ENCODE peak calls at places on chromosomes 3 and 15, in seven cellular contexts. One of them, this sample, is unnamed.

GRCh38 chr15:28952666-28953491 is 67.1 kb downstream of the APBA2 start:
- DNase-seq in MM.1S: no peak
- DNase-seq in CD8-positive, alpha-beta memory T cell: no peak
- DNase-seq in GM23248: no peak
- DNase-seq in A549: no peak
- DNase-seq in breast epithelium: no peak
- DNase-seq in IMR-90: no peak
- DNase-seq in this sample: no peak

GRCh38 chr3:46981932-46982471 is 2.5 kb downstream of the NBEAL2 start:
- DNase-seq in MM.1S: no peak
- DNase-seq in CD8-positive, alpha-beta memory T cell: no peak
- DNase-seq in GM23248: no peak
- DNase-seq in A549: no peak
- DNase-seq in breast epithelium: peak; percentile 58
- DNase-seq in IMR-90: no peak
- DNase-seq in this sample: no peak

GRCh38 chr15:80434926-80435720 is 30.9 kb downstream of the ARNT2 start:
- DNase-seq in MM.1S: no peak
- DNase-seq in CD8-positive, alpha-beta memory T cell: no peak
- DNase-seq in GM23248: no peak
- DNase-seq in A549: no peak
- DNase-seq in breast epithelium: no peak
- DNase-seq in IMR-90: no peak
- DNase-seq in this sample: no peak

GRCh38 chr3:127569160-127569559 is 21.4 kb downstream of the TPRA1 start:
- DNase-seq in MM.1S: no peak
- DNase-seq in CD8-positive, alpha-beta memory T cell: no peak
- DNase-seq in GM23248: no peak
- DNase-seq in A549: no peak
- DNase-seq in breast epithelium: no peak
- DNase-seq in IMR-90: no peak
- DNase-seq in this sample: no peak

GRCh38 chr3:159664011-159664410 is 324.6 kb upstream of the IL12A start:
- DNase-seq in MM.1S: no peak
- DNase-seq in CD8-positive, alpha-beta memory T cell: no peak
- DNase-seq in GM23248: peak; percentile 8
- DNase-seq in A549: no peak
- DNase-seq in breast epithelium: no peak
- DNase-seq in IMR-90: peak; percentile 5
- DNase-seq in this sample: no peak

GRCh38 chr3:151926956-151927355 is 53.5 kb downstream of the SUCNR1 start:
- DNase-seq in MM.1S: no peak
- DNase-seq in CD8-positive, alpha-beta memory T cell: no peak
- DNase-seq in GM23248: peak; percentile 87
- DNase-seq in A549: peak; percentile 48
- DNase-seq in breast epithelium: no peak
- DNase-seq in IMR-90: peak; percentile 76
- DNase-seq in this sample: no peak

GRCh38 chr3:123346726-123347125 is 102.2 kb downstream of the ADCY5 start:
- DNase-seq in MM.1S: no peak
- DNase-seq in CD8-positive, alpha-beta memory T cell: no peak
- DNase-seq in GM23248: peak; percentile 26
- DNase-seq in A549: no peak
- DNase-seq in breast epithelium: no peak
- DNase-seq in IMR-90: no peak
- DNase-seq in this sample: no peak

GRCh38 chr3:117997201-117998049 is 1037.2 kb downstream of the IGSF11 start:
- DNase-seq in MM.1S: peak; percentile 77
- DNase-seq in CD8-positive, alpha-beta memory T cell: peak; percentile 1
- DNase-seq in GM23248: peak; percentile 89
- DNase-seq in A549: peak; percentile 31
- DNase-seq in breast epithelium: peak; percentile 37
- DNase-seq in IMR-90: peak; percentile 86
- DNase-seq in this sample: peak; percentile 81

GRCh38 chr3:64187065-64187959 is 38.0 kb downstream of the PRICKLE2 start:
- DNase-seq in MM.1S: no peak
- DNase-seq in CD8-positive, alpha-beta memory T cell: no peak
- DNase-seq in GM23248: peak; percentile 96
- DNase-seq in A549: peak; percentile 64
- DNase-seq in breast epithelium: peak; percentile 81
- DNase-seq in IMR-90: peak; percentile 99
- DNase-seq in this sample: no peak

GRCh38 chr3:156448300-156448699 is 106.6 kb downstream of the SSR3 start:
- DNase-seq in MM.1S: peak; percentile 67
- DNase-seq in CD8-positive, alpha-beta memory T cell: peak; percentile 13
- DNase-seq in GM23248: peak; percentile 60
- DNase-seq in A549: peak; percentile 36
- DNase-seq in breast epithelium: no peak
- DNase-seq in IMR-90: peak; percentile 47
- DNase-seq in this sample: peak; percentile 64

GRCh38 chr15:88003928-88004327 is 252.6 kb downstream of the NTRK3 start:
- DNase-seq in MM.1S: no peak
- DNase-seq in CD8-positive, alpha-beta memory T cell: no peak
- DNase-seq in GM23248: no peak
- DNase-seq in A549: no peak
- DNase-seq in breast epithelium: no peak
- DNase-seq in IMR-90: no peak
- DNase-seq in this sample: no peak

GRCh38 chr3:71128951-71129350 is 454.6 kb downstream of the FOXP1 start:
- DNase-seq in MM.1S: no peak
- DNase-seq in CD8-positive, alpha-beta memory T cell: no peak
- DNase-seq in GM23248: no peak
- DNase-seq in A549: no peak
- DNase-seq in breast epithelium: no peak
- DNase-seq in IMR-90: no peak
- DNase-seq in this sample: no peak

GRCh38 chr15:101028772-101029438 is 109.7 kb downstream of the LRRK1 start:
- DNase-seq in MM.1S: no peak
- DNase-seq in CD8-positive, alpha-beta memory T cell: no peak
- DNase-seq in GM23248: no peak
- DNase-seq in A549: no peak
- DNase-seq in breast epithelium: no peak
- DNase-seq in IMR-90: no peak
- DNase-seq in this sample: no peak

GRCh38 chr3:159969-160368 is 36.6 kb upstream of the CHL1 start:
- DNase-seq in MM.1S: no peak
- DNase-seq in CD8-positive, alpha-beta memory T cell: no peak
- DNase-seq in GM23248: no peak
- DNase-seq in A549: no peak
- DNase-seq in breast epithelium: no peak
- DNase-seq in IMR-90: no peak
- DNase-seq in this sample: no peak

GRCh38 chr3:172707967-172708366 is 2.9 kb downstream of the NCEH1 start:
- DNase-seq in MM.1S: no peak
- DNase-seq in CD8-positive, alpha-beta memory T cell: no peak
- DNase-seq in GM23248: peak; percentile 61
- DNase-seq in A549: no peak
- DNase-seq in breast epithelium: no peak
- DNase-seq in IMR-90: peak; percentile 86
- DNase-seq in this sample: no peak

GRCh38 chr3:99128205-99128604 is 226.7 kb upstream of the DCBLD2 start:
- DNase-seq in MM.1S: no peak
- DNase-seq in CD8-positive, alpha-beta memory T cell: no peak
- DNase-seq in GM23248: peak; percentile 50
- DNase-seq in A549: no peak
- DNase-seq in breast epithelium: no peak
- DNase-seq in IMR-90: peak; percentile 8
- DNase-seq in this sample: no peak

GRCh38 chr3:5197470-5198312 is 10.2 kb downstream of the EDEM1 start:
- DNase-seq in MM.1S: peak; percentile 94
- DNase-seq in CD8-positive, alpha-beta memory T cell: no peak
- DNase-seq in GM23248: peak; percentile 58
- DNase-seq in A549: no peak
- DNase-seq in breast epithelium: no peak
- DNase-seq in IMR-90: peak; percentile 73
- DNase-seq in this sample: peak; percentile 87

GRCh38 chr3:182921665-182922355 is 58.5 kb downstream of the DCUN1D1 start:
- DNase-seq in MM.1S: no peak
- DNase-seq in CD8-positive, alpha-beta memory T cell: no peak
- DNase-seq in GM23248: peak; percentile 33
- DNase-seq in A549: no peak
- DNase-seq in breast epithelium: no peak
- DNase-seq in IMR-90: peak; percentile 42
- DNase-seq in this sample: no peak

GRCh38 chr3:46312996-46313395 is 40.9 kb upstream of the CCR2 start:
- DNase-seq in MM.1S: no peak
- DNase-seq in CD8-positive, alpha-beta memory T cell: no peak
- DNase-seq in GM23248: peak; percentile 25
- DNase-seq in A549: no peak
- DNase-seq in breast epithelium: no peak
- DNase-seq in IMR-90: no peak
- DNase-seq in this sample: no peak

GRCh38 chr3:4712109-4712508 is 219.0 kb downstream of the ITPR1 start:
- DNase-seq in MM.1S: no peak
- DNase-seq in CD8-positive, alpha-beta memory T cell: no peak
- DNase-seq in GM23248: peak; percentile 90
- DNase-seq in A549: no peak
- DNase-seq in breast epithelium: peak; percentile 90
- DNase-seq in IMR-90: peak; percentile 57
- DNase-seq in this sample: no peak

GRCh38 chr3:8729479-8729878 is 4.1 kb upstream of the CAV3 start:
- DNase-seq in MM.1S: no peak
- DNase-seq in CD8-positive, alpha-beta memory T cell: no peak
- DNase-seq in GM23248: no peak
- DNase-seq in A549: no peak
- DNase-seq in breast epithelium: no peak
- DNase-seq in IMR-90: no peak
- DNase-seq in this sample: no peak
- H3K4me3 ChIP-seq in MM.1S: no peak overlapping the region
- H3K4me3 ChIP-seq in CD8-positive, alpha-beta memory T cell: no peak overlapping the region
- H3K4me3 ChIP-seq in GM23248: no peak overlapping the region
- H3K4me3 ChIP-seq in A549: no peak overlapping the region
- H3K4me3 ChIP-seq in breast epithelium: no peak overlapping the region
- H3K4me3 ChIP-seq in IMR-90: no peak overlapping the region
- H3K4me3 ChIP-seq in this sample: no peak overlapping the region

GRCh38 chr15:34065941-34066340 is 26.9 kb upstream of the AVEN start:
- DNase-seq in MM.1S: no peak
- DNase-seq in CD8-positive, alpha-beta memory T cell: no peak
- DNase-seq in GM23248: no peak
- DNase-seq in A549: no peak
- DNase-seq in breast epithelium: peak; percentile 78
- DNase-seq in IMR-90: no peak
- DNase-seq in this sample: no peak

GRCh38 chr15:34065261-34065660 is 26.3 kb upstream of the AVEN start:
- DNase-seq in MM.1S: no peak
- DNase-seq in CD8-positive, alpha-beta memory T cell: no peak
- DNase-seq in GM23248: no peak
- DNase-seq in A549: no peak
- DNase-seq in breast epithelium: no peak
- DNase-seq in IMR-90: no peak
- DNase-seq in this sample: no peak

GRCh38 chr15:34059476-34059875 is 20.5 kb upstream of the AVEN start:
- DNase-seq in MM.1S: no peak
- DNase-seq in CD8-positive, alpha-beta memory T cell: no peak
- DNase-seq in GM23248: no peak
- DNase-seq in A549: no peak
- DNase-seq in breast epithelium: no peak
- DNase-seq in IMR-90: no peak
- DNase-seq in this sample: no peak

GRCh38 chr15:34059946-34060345 is 20.9 kb upstream of the AVEN start:
- DNase-seq in MM.1S: no peak
- DNase-seq in CD8-positive, alpha-beta memory T cell: no peak
- DNase-seq in GM23248: no peak
- DNase-seq in A549: no peak
- DNase-seq in breast epithelium: no peak
- DNase-seq in IMR-90: no peak
- DNase-seq in this sample: no peak

DNA sequence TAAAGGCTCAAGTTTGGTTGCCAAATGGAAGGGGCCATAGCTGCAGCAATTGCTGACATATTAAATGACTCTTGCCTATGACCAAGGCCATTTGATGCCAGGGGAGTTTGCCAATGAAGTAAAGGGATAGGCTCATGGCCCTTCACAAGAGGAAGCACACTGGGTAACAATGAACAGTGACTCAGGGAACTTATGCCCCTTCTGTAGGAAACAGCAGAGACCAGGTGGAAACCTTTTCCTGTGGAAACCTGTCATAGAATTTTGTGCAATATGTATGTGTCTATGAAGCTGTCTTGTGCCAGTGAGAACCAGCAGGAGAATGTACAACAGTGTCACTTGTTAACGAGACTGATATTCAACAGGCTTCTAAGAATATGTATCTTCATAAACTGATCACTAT is 25.4 kb upstream of the AVEN start:
- DNase-seq in MM.1S: no peak
- DNase-seq in CD8-positive, alpha-beta memory T cell: no peak
- DNase-seq in GM23248: no peak
- DNase-seq in A549: no peak
- DNase-seq in breast epithelium: no peak
- DNase-seq in IMR-90: no peak
- DNase-seq in this sample: no peak
- H3K4me3 ChIP-seq in MM.1S: no peak overlapping the region
- H3K4me3 ChIP-seq in CD8-positive, alpha-beta memory T cell: no peak overlapping the region
- H3K4me3 ChIP-seq in GM23248: no peak overlapping the region
- H3K4me3 ChIP-seq in A549: no peak overlapping the region
- H3K4me3 ChIP-seq in breast epithelium: no peak overlapping the region
- H3K4me3 ChIP-seq in IMR-90: no peak overlapping the region
- H3K4me3 ChIP-seq in this sample: no peak overlapping the region

GRCh38 chr15:43517354-43518072 is at the start of gene MAP1A:
- DNase-seq in MM.1S: no peak
- DNase-seq in CD8-positive, alpha-beta memory T cell: no peak
- DNase-seq in GM23248: peak; percentile 85
- DNase-seq in A549: no peak
- DNase-seq in breast epithelium: no peak
- DNase-seq in IMR-90: peak; percentile 71
- DNase-seq in this sample: no peak
- H3K4me3 ChIP-seq in MM.1S: no peak within 1 kb of the TSS
- H3K4me3 ChIP-seq in CD8-positive, alpha-beta memory T cell: no peak within 1 kb of the TSS
- H3K4me3 ChIP-seq in GM23248: peak within 1 kb of the TSS; percentile 100
- H3K4me3 ChIP-seq in A549: no peak within 1 kb of the TSS
- H3K4me3 ChIP-seq in breast epithelium: peak within 1 kb of the TSS; percentile 69
- H3K4me3 ChIP-seq in IMR-90: peak within 1 kb of the TSS; percentile 79
- H3K4me3 ChIP-seq in this sample: no peak within 1 kb of the TSS

GRCh38 chr3:115252679-115253078 is 105.6 kb upstream of the ZBTB20 start:
- DNase-seq in MM.1S: no peak
- DNase-seq in CD8-positive, alpha-beta memory T cell: no peak
- DNase-seq in GM23248: no peak
- DNase-seq in A549: no peak
- DNase-seq in breast epithelium: no peak
- DNase-seq in IMR-90: no peak
- DNase-seq in this sample: no peak

GRCh38 chr3:115255197-115255585 is 108.1 kb upstream of the ZBTB20 start:
- DNase-seq in MM.1S: no peak
- DNase-seq in CD8-positive, alpha-beta memory T cell: no peak
- DNase-seq in GM23248: no peak
- DNase-seq in A549: no peak
- DNase-seq in breast epithelium: no peak
- DNase-seq in IMR-90: no peak
- DNase-seq in this sample: no peak

GRCh38 chr3:115251509-115251908 is 104.4 kb upstream of the ZBTB20 start:
- DNase-seq in MM.1S: no peak
- DNase-seq in CD8-positive, alpha-beta memory T cell: no peak
- DNase-seq in GM23248: peak; percentile 16
- DNase-seq in A549: no peak
- DNase-seq in breast epithelium: no peak
- DNase-seq in IMR-90: no peak
- DNase-seq in this sample: no peak

GRCh38 chr3:115254492-115255196 is 107.6 kb upstream of the ZBTB20 start:
- DNase-seq in MM.1S: no peak
- DNase-seq in CD8-positive, alpha-beta memory T cell: no peak
- DNase-seq in GM23248: no peak
- DNase-seq in A549: no peak
- DNase-seq in breast epithelium: no peak
- DNase-seq in IMR-90: no peak
- DNase-seq in this sample: no peak
- H3K4me3 ChIP-seq in MM.1S: no peak overlapping the region
- H3K4me3 ChIP-seq in CD8-positive, alpha-beta memory T cell: no peak overlapping the region
- H3K4me3 ChIP-seq in GM23248: no peak overlapping the region
- H3K4me3 ChIP-seq in A549: no peak overlapping the region
- H3K4me3 ChIP-seq in breast epithelium: no peak overlapping the region
- H3K4me3 ChIP-seq in IMR-90: no peak overlapping the region
- H3K4me3 ChIP-seq in this sample: no peak overlapping the region